ENCODE peak calls at places on chromosomes 16 and 17, in seven cellular contexts. Q, Z, O, Y, K, W and S are unnamed samples.

GRCh38 chr16:89103156-89103555 is 9.5 kb downstream of the ACSF3 start:
- DNase-seq in Y (no peak), Z (no peak), O (no peak), Q (no peak), W (peak; percentile 86), K (no peak), S (no peak)

GRCh38 chr16:17676171-17676570 is 205.4 kb upstream of the XYLT1 start:
- DNase-seq in O (no peak), K (peak; percentile 91), Q (no peak), W (no peak), Z (no peak), Y (no peak), S (no peak)

GRCh38 chr17:81701288-81702071 is 1.7 kb upstream of the MRPL12 start:
- DNase-seq in O (no peak), Z (no peak), Y (no peak), Q (no peak), K (no peak), W (no peak), S (no peak)

GRCh38 chr17:376936-377863 is 24.6 kb upstream of the RPH3AL start:
- DNase-seq in W (no peak), Z (no peak), Y (no peak), O (no peak), K (no peak), Q (no peak), S (no peak)

GRCh38 chr16:66222756-66223155 is 143.7 kb upstream of the CDH5 start:
- DNase-seq in K (no peak), W (no peak), Q (no peak), O (no peak), Z (no peak), Y (peak; percentile 11), S (no peak)

GRCh38 chr17:2782030-2782429 is 14.2 kb upstream of the RAP1GAP2 start:
- DNase-seq in Y (no peak), K (no peak), Z (no peak), Q (no peak), O (no peak), W (no peak), S (no peak)

GRCh38 chr17:9522074-9522473 is 53.5 kb downstream of the STX8 start:
- DNase-seq in Y (no peak), W (no peak), K (no peak), Z (no peak), O (no peak), Q (no peak), S (no peak)

GRCh38 chr16:51813609-51814008 is 662.5 kb upstream of the SALL1 start:
- DNase-seq in Y (no peak), Z (peak; percentile 57), W (no peak), K (no peak), O (no peak), Q (no peak), S (no peak)

GRCh38 chr16:75288181-75288580 is 36.8 kb upstream of the BCAR1 start:
- DNase-seq in K (no peak), Z (no peak), W (no peak), Y (no peak), Q (no peak), O (no peak), S (no peak)

GRCh38 chr17:45016823-45017222 is 34.6 kb downstream of the DCAKD start:
- DNase-seq in Z (no peak), K (no peak), O (no peak), W (no peak), Q (no peak), Y (no peak), S (no peak)

GRCh38 chr17:5592382-5592781 is 8.1 kb upstream of the NLRP1 start:
- DNase-seq in O (no peak), Y (no peak), Q (no peak), W (no peak), Z (no peak), K (no peak), S (no peak)

GRCh38 chr16:12458051-12458450 is 345.6 kb downstream of the CPPED1 start:
- DNase-seq in Q (no peak), K (no peak), Y (no peak), O (no peak), W (no peak), Z (no peak), S (peak; percentile 3)

GRCh38 chr17:55426851-55427586 is 5.4 kb upstream of the MMD start:
- DNase-seq in O (no peak), W (no peak), K (no peak), Z (no peak), Q (no peak), Y (no peak), S (no peak)

GRCh38 chr17:66676421-66676820 is 158.5 kb upstream of the CACNG5 start:
- DNase-seq in Y (no peak), Z (no peak), K (no peak), O (no peak), Q (no peak), W (peak; percentile 89), S (no peak)

GRCh38 chr17:42306385-42306667 is 18.0 kb downstream of the STAT5A start:
- DNase-seq in Q (no peak), O (no peak), W (no peak), Z (no peak), K (no peak), Y (no peak), S (no peak)

GRCh38 chr17:63224644-63225043 is 221.5 kb downstream of the CYB561 start:
- DNase-seq in Y (no peak), O (no peak), W (no peak), K (no peak), Z (no peak), Q (no peak), S (no peak)

GRCh38 chr17:691423-691822 is 23.2 kb downstream of the VPS53 start:
- DNase-seq in Q (no peak), Z (no peak), K (no peak), Y (no peak), W (no peak), O (no peak), S (no peak)

GRCh38 chr17:16211601-16212000 is 3.7 kb downstream of the NCOR1 start:
- DNase-seq in Z (no peak), K (no peak), W (no peak), O (no peak), Y (no peak), Q (no peak), S (no peak)

GRCh38 chr17:37255434-37255833 is 120.4 kb upstream of the C17orf78 start:
- DNase-seq in Y (no peak), W (no peak), O (no peak), Z (no peak), K (no peak), Q (no peak), S (no peak)

GRCh38 chr17:3805581-3805980 is 4.6 kb upstream of the ITGAE start:
- DNase-seq in Q (no peak), W (no peak), K (no peak), Y (no peak), O (no peak), Z (no peak), S (no peak)

GRCh38 chr17:57892820-57893595 is 43.2 kb upstream of the MRPS23 start:
- DNase-seq in O (no peak), Y (peak; percentile 95), W (peak; percentile 81), Q (peak; percentile 83), K (peak; percentile 98), Z (peak; percentile 71), S (peak; percentile 91)

DNA sequence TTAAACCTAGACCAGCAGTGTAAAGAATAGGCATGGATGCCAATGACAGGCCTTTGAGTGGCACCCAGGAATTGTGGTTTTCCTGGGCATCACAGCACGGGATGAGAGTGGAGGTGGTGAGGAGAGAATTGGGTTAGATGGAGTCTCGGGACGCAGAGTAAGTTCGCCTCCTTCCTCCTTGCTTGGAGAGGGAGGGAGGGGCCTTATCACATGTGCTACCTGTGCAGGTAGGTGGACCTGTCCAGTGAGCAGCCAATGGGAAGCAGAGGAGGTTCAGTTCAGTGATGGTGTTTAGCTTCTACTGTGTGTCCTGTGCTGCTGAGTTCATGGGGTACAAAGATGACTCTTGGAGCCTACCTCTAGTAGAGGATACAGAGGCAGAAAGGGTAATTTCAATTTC is 14.9 kb downstream of the YPEL2 start:
- DNase-seq in Z (no peak), K (no peak), Y (no peak), W (no peak), Q (no peak), O (no peak), S (no peak)
- H3K4me1 ChIP-seq in Z (peaks cover 7% of the 10 kb centered on the region), K (peaks cover 84% of the 10 kb centered on the region), Y (peaks cover 41% of the 10 kb centered on the region), W (peaks cover 10% of the 10 kb centered on the region), Q (peaks cover 39% of the 10 kb centered on the region), O (peaks cover 8% of the 10 kb centered on the region), S (no peaks in the 10 kb centered on the region)

GRCh38 chr17:40180694-40181093 is 3.4 kb downstream of the RAPGEFL1 start:
- DNase-seq in Y (no peak), O (no peak), W (peak; percentile 93), Z (no peak), Q (no peak), K (no peak), S (no peak)
- TF ChIP-seq EP300 in Y (no peak), O (no peak), W (no peak), Z (no peak), Q (no peak), K (no peak), S (no peak)

GRCh38 chr16:50708373-50709060 is 15.1 kb downstream of the NOD2 start:
- DNase-seq in Q (no peak), K (no peak), W (no peak), Z (no peak), Y (no peak), O (no peak), S (no peak)

GRCh38 chr16:50704245-50704644 is 10.8 kb downstream of the NOD2 start:
- DNase-seq in Z (no peak), Y (no peak), W (no peak), O (no peak), K (no peak), Q (no peak), S (no peak)

GRCh38 chr16:50705436-50706110 is 12.2 kb downstream of the NOD2 start:
- DNase-seq in K (no peak), W (no peak), O (no peak), Q (no peak), Y (no peak), Z (no peak), S (no peak)

GRCh38 chr16:50709061-50709695 is 15.8 kb downstream of the NOD2 start:
- DNase-seq in O (no peak), K (no peak), Q (no peak), Y (no peak), W (no peak), Z (no peak), S (no peak)

GRCh38 chr16:50706250-50706649 is 12.8 kb downstream of the NOD2 start:
- DNase-seq in W (no peak), K (no peak), Q (no peak), Z (no peak), O (no peak), Y (no peak), S (no peak)
- H3K27ac ChIP-seq in W (no peak overlapping the region), K (no peak overlapping the region), Q (no peak overlapping the region), Z (no peak overlapping the region), O (no peak overlapping the region), Y (no peak overlapping the region), S (no peak overlapping the region)

GRCh38 chr16:25546781-25547180 is 145.0 kb upstream of the HS3ST4 start:
- DNase-seq in O (no peak), W (no peak), K (no peak), Y (no peak), Z (no peak), Q (no peak), S (no peak)

GRCh38 chr16:25553711-25554436 is 137.9 kb upstream of the HS3ST4 start:
- DNase-seq in Z (no peak), Y (no peak), Q (no peak), O (no peak), W (no peak), K (no peak), S (no peak)

DNA sequence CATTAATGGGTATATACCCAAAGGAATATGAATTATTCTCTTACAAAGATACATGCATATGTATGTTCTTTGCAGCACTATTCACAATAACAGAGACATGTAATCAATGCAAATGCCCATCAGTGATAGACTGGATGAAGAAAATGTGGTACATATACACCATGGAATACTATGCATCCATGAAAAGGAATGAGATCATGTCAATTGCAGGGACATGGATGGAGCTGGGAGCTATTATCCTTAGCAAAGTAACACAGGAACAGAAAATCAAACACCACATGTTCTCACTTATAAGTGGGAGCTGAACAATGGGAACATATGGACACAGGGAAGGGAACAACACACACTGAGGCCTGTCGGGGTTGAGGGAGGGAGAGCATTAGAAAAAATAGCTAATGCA is 141.1 kb upstream of the HS3ST4 start:
- DNase-seq in K (no peak), Y (no peak), Z (no peak), W (no peak), O (no peak), Q (no peak), S (no peak)
- H3K4me1 ChIP-seq in K (no peaks in the 10 kb centered on the region), Y (no peaks in the 10 kb centered on the region), Z (no peaks in the 10 kb centered on the region), W (no peaks in the 10 kb centered on the region), O (no peaks in the 10 kb centered on the region), Q (no peaks in the 10 kb centered on the region), S (no peaks in the 10 kb centered on the region)